ENCODE peak calls at places on chromosome 6, in seven cellular contexts. R, P, A, N, C, X and D are unnamed samples.

GRCh38 chr6:149334682-149335160 is 17.2 kb downstream of the TAB2 start:
- DNase-seq in R (peak), N (peak), P (no peak), C (no peak), A (no peak), X (no peak), D (no peak)

GRCh38 chr6:36204068-36204753 is 7.7 kb downstream of the BRPF3 start:
- DNase-seq in N (no peak), P (no peak), A (no peak), R (no peak), X (no peak), C (no peak), D (no peak)

GRCh38 chr6:151962246-151962846 is 154.9 kb downstream of the ESR1 start:
- DNase-seq in R (peak), P (no peak), C (no peak), X (no peak), N (peak), A (no peak), D (no peak)

GRCh38 chr6:114430534-114431124 is 87.8 kb upstream of the HS3ST5 start:
- DNase-seq in X (no peak), R (no peak), A (no peak), N (no peak), C (peak), P (no peak), D (no peak)

GRCh38 chr6:97305676-97306075 is 22.7 kb upstream of the MMS22L start:
- DNase-seq in X (peak), C (no peak), R (no peak), A (no peak), P (no peak), N (no peak), D (no peak)

GRCh38 chr6:166772518-166772917 is 145.5 kb upstream of the RPS6KA2 start:
- DNase-seq in N (no peak), P (no peak), A (peak), X (no peak), C (no peak), R (no peak), D (no peak)

GRCh38 chr6:166221636-166222035 is 54.0 kb upstream of the TBXT start:
- DNase-seq in P (no peak), R (no peak), C (no peak), A (no peak), X (no peak), N (no peak), D (no peak)

GRCh38 chr6:337782-338464 is 45.6 kb downstream of the DUSP22 start:
- DNase-seq in A (no peak), C (no peak), X (no peak), P (no peak), R (no peak), N (peak), D (no peak)

GRCh38 chr6:780669-781068 is 87.7 kb upstream of the EXOC2 start:
- DNase-seq in N (no peak), R (no peak), X (no peak), A (no peak), C (no peak), P (no peak), D (no peak)

GRCh38 chr6:33423777-33424176 is 3.9 kb downstream of the SYNGAP1 start:
- DNase-seq in X (no peak), P (no peak), A (no peak), C (no peak), R (no peak), N (no peak), D (no peak)

GRCh38 chr6:123945386-123945785 is 141.7 kb downstream of the NKAIN2 start:
- DNase-seq in A (no peak), C (no peak), N (no peak), R (no peak), X (no peak), P (no peak), D (no peak)

GRCh38 chr6:128208851-128209580 is 308.2 kb upstream of the THEMIS start:
- DNase-seq in P (no peak), C (no peak), R (peak), N (peak), X (no peak), A (no peak), D (no peak)

GRCh38 chr6:22785036-22785435 is 215.7 kb downstream of the HDGFL1 start:
- DNase-seq in C (peak), N (no peak), R (no peak), P (no peak), A (no peak), X (peak), D (no peak)

GRCh38 chr6:38460216-38460615 is 179.5 kb downstream of the BTBD9 start:
- DNase-seq in R (peak), X (no peak), C (no peak), A (no peak), N (peak), P (no peak), D (no peak)

GRCh38 chr6:3329491-3330051 is 70.8 kb downstream of the PSMG4 start:
- DNase-seq in X (no peak), N (no peak), A (no peak), R (no peak), C (no peak), P (no peak), D (no peak)

GRCh38 chr6:56843476-56844349 is 111.2 kb upstream of the BEND6 start:
- DNase-seq in X (peak), P (peak), A (peak), R (peak), C (peak), N (peak), D (peak)

GRCh38 chr6:77457720-77458349 is 5.5 kb downstream of the HTR1B start:
- DNase-seq in R (peak), C (peak), N (peak), P (no peak), X (peak), A (peak), D (no peak)

GRCh38 chr6:98416027-98416426 is 418.3 kb upstream of the POU3F2 start:
- DNase-seq in A (no peak), X (peak), P (no peak), C (no peak), R (no peak), N (no peak), D (no peak)

GRCh38 chr6:124683507-124683906 is 278.7 kb upstream of the RNF217 start:
- DNase-seq in N (no peak), R (no peak), X (no peak), A (no peak), C (no peak), P (no peak), D (no peak)

GRCh38 chr6:5173862-5174643 is 86.7 kb downstream of the LYRM4 start:
- DNase-seq in C (no peak), N (no peak), X (no peak), A (no peak), P (no peak), R (no peak), D (no peak)

GRCh38 chr6:106556368-106556960 is 72.8 kb downstream of the RTN4IP1 start:
- DNase-seq in A (no peak), N (peak), X (no peak), P (no peak), C (no peak), R (peak), D (no peak)

GRCh38 chr6:85482206-85483040 is 32.5 kb downstream of the NT5E start:
- DNase-seq in N (no peak), A (no peak), C (no peak), R (peak), P (no peak), X (no peak), D (no peak)

GRCh38 chr6:141526985-141527384 is 605.7 kb upstream of the GJE1 start:
- DNase-seq in N (no peak), P (no peak), R (no peak), X (no peak), A (no peak), C (no peak), D (no peak)

GRCh38 chr6:150567360-150567759 is 32.3 kb upstream of the PLEKHG1 start:
- DNase-seq in R (no peak), N (no peak), X (no peak), P (no peak), C (peak), A (no peak), D (no peak)

GRCh38 chr6:48775157-48775556 is 664.2 kb upstream of the PTCHD4 start:
- DNase-seq in C (no peak), R (no peak), A (no peak), P (no peak), N (no peak), X (no peak), D (no peak)

GRCh38 chr6:51060262-51060762 is 241.6 kb downstream of the TFAP2B start:
- DNase-seq in N (no peak), C (no peak), A (no peak), R (no peak), P (no peak), X (no peak), D (no peak)

GRCh38 chr6:135780326-135780725 is 71.2 kb upstream of the PDE7B start:
- DNase-seq in R (no peak), C (no peak), X (no peak), A (no peak), P (no peak), N (no peak), D (no peak)

GRCh38 chr6:7821426-7821825 is 89.2 kb downstream of the TXNDC5 start:
- DNase-seq in C (no peak), R (peak), P (no peak), X (no peak), A (no peak), N (no peak), D (no peak)

GRCh38 chr6:124567401-124567800 is 394.8 kb upstream of the RNF217 start:
- DNase-seq in N (no peak), A (no peak), P (no peak), R (no peak), C (no peak), X (no peak), D (no peak)

GRCh38 chr6:42446370-42446769 is 5.4 kb downstream of the TRERF1 start:
- DNase-seq in X (no peak), N (no peak), P (no peak), R (no peak), A (no peak), C (no peak), D (peak)

GRCh38 chr6:42443312-42444075 is 8.2 kb downstream of the TRERF1 start:
- DNase-seq in C (no peak), N (no peak), A (no peak), R (peak), P (no peak), X (no peak), D (no peak)

GRCh38 chr6:42441059-42441471 is 10.7 kb downstream of the TRERF1 start:
- DNase-seq in N (no peak), C (no peak), X (no peak), A (no peak), R (peak), P (no peak), D (no peak)

GRCh38 chr6:42440027-42440426 is 11.7 kb downstream of the TRERF1 start:
- DNase-seq in N (no peak), X (no peak), P (no peak), C (peak), R (no peak), A (no peak), D (no peak)

GRCh38 chr6:42441661-42442081 is 10.1 kb downstream of the TRERF1 start:
- DNase-seq in A (no peak), X (no peak), P (no peak), N (no peak), R (no peak), C (peak), D (no peak)
- H3K27ac ChIP-seq in A (peak), X (no peak), P (peak), N (peak), R (no peak), C (peak), D (peak)

DNA sequence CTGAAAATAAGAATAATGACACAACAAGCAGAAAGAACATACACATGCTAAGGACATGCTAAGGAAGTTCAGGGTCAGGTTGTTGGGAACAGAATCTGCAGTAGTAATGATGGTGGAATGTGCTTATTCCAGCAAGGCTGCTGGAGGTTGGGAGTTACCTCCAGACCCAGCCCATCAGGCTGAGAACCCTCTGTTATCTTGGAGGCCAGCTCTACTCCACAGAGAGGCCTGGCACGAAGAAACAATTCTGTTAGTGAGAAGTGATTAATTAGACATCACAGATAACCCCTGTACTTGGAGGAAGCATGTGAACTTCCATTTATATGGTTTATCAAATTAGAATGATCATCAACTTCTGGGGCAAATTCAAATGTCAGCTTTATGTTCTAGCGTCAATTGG is 22.1 kb upstream of the ARHGAP18 start:
- DNase-seq in X (no peak), A (no peak), R (peak), P (no peak), C (peak), N (no peak), D (no peak)
- H3K27ac ChIP-seq in X (no peak), A (no peak), R (no peak), P (no peak), C (no peak), N (no peak), D (no peak)

DNA sequence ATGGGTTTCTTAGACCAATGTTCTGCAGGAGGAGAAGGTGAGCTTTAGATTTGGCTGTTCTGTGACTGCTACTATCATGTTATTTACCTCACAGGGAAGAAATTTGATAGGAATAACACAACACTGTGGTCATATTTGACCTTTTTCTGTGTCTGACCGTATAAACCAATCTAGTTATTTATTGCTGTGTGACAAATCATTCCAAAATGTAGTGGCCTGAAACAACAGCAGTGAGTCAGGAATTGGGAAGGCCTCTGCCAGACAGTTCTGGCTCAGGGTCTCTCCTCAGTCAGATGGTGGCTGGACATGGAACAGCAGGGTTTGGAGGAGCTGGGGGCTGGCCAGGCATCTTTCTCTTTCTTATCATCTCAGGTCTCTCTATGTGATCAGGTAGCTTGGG is 33.0 kb downstream of the RIPOR2 start:
- DNase-seq in A (no peak), R (peak), C (no peak), N (peak), P (no peak), X (no peak), D (no peak)
- H3K27ac ChIP-seq in A (no peak), R (peak), C (no peak), N (no peak), P (no peak), X (no peak), D (no peak)

DNA sequence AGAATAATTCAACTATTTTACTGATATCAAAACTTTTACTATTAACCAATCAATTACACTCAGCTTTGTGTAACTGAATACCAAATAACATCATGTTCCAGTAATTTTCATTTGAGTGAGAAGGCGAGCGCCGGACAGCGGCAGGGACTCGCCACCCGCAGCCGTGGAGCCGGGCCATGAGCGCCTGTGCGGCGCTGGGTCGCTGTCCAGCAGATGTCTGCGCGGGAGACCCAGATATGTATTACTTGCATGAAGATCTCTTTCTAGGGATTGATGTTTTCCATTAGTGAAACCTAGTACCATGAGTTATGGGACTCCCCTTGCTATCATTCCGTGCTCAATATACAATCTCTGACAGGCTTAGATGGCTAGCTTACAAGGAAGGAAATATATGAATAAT is 245.1 kb upstream of the PRSS16 start:
- DNase-seq in N (no peak), R (no peak), A (no peak), P (no peak), X (no peak), C (no peak), D (no peak)
- H3K27ac ChIP-seq in N (no peak), R (no peak), A (no peak), P (no peak), X (no peak), C (no peak), D (no peak)

GRCh38 chr6:15508363-15509330 is 154.2 kb downstream of the DTNBP1 start:
- DNase-seq in X (no peak), C (no peak), N (peak), P (no peak), R (no peak), A (no peak), D (no peak)
- H3K27ac ChIP-seq in X (no peak), C (no peak), N (no peak), P (peak), R (no peak), A (no peak), D (no peak)